ENCODE peak calls at places on chromosomes 11 and 22, in five cellular contexts. M is mammary epithelial cell, D is choroid plexus epithelial cell, Y is sigmoid colon, F is dorsolateral prefrontal cortex. G is an unnamed sample.

GRCh38 chr11:78808903-78809302 is 234.2 kb upstream of the NARS2 start:
- DNase-seq in M (no peak), Y (peak), D (no peak), F (no peak), G (no peak)

GRCh38 chr11:11408436-11409221 is 55.6 kb upstream of the CSNK2A3 start:
- DNase-seq in M (no peak), D (no peak), Y (no peak), F (no peak), G (no peak)

GRCh38 chr11:45021001-45021400 is 70.3 kb upstream of the TP53I11 start:
- DNase-seq in Y (no peak), D (peak), F (no peak), M (no peak), G (no peak)

GRCh38 chr11:95092549-95093324 is 3.1 kb downstream of the ENDOD1 start:
- DNase-seq in D (peak), M (peak), F (no peak), Y (no peak), G (no peak)

GRCh38 chr11:12079726-12080556 is 30.4 kb upstream of the MICAL2 start:
- DNase-seq in D (peak), F (no peak), M (peak), Y (peak), G (no peak)

GRCh38 chr11:68099474-68100405 is 21.4 kb downstream of the CHKA start:
- DNase-seq in F (no peak), Y (no peak), D (peak), M (no peak), G (no peak)

GRCh38 chr11:37861671-37862070 is 1263.6 kb upstream of the RAG2 start:
- DNase-seq in M (no peak), D (no peak), F (no peak), Y (no peak), G (no peak)

GRCh38 chr11:64245797-64246623 is 733 bp downstream of the PPP1R14B start:
- DNase-seq in Y (peak), M (peak), D (peak), F (no peak), G (peak)

GRCh38 chr11:110490886-110491285 is 61.1 kb downstream of the FDX1 start:
- DNase-seq in M (peak), Y (no peak), D (peak), F (no peak), G (no peak)

GRCh38 chr22:41447435-41448188 is 1.0 kb upstream of the TOB2 start:
- DNase-seq in M (peak), Y (peak), D (peak), F (peak), G (peak)

GRCh38 chr22:17842386-17842785 is 68.1 kb upstream of the BID start:
- DNase-seq in D (peak), M (no peak), F (no peak), Y (peak), G (no peak)

GRCh38 chr11:23353611-23354010 is 493.3 kb upstream of the CCDC179 start:
- DNase-seq in M (no peak), Y (no peak), F (no peak), D (no peak), G (no peak)

GRCh38 chr11:40338739-40339138 is 1120.7 kb downstream of the LRRC4C start:
- DNase-seq in F (no peak), M (peak), Y (no peak), D (peak), G (no peak)

GRCh38 chr11:73198677-73199076 is 19.4 kb upstream of the P2RY2 start:
- DNase-seq in M (no peak), D (no peak), F (no peak), Y (peak), G (no peak)

DNA sequence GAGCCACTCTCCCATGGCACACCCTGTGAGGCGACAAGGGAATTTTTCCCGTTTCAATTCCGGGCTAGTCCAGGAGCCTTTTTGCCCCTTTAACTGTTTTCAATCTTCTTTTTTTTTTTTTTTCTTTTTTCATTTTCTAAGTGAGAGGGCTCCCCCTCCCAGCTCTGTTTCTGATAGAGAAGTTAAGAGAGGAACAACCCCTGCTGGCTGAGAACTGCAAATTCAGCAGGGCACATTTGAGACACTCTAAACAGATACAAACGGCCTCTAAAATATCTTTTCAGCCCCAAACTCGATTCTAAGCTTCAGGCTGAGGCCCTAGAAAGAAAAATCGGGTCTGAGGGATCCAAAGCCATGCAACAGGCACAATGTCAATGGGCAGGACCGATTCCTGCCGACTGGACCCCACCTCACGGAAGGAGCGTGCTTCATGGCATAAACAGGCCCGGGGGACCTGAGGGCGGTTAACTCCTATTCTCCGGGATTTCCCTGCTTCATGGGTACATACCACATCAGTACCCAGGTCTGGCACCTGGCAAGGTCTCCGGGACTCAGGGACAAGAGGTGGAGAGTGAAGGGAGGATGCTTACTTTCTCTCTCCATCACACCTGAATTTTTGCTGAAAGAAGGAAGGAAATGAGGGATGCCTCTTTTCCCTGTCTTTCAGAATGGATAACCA is 627.5 kb downstream of the BUD13 start:
- DNase-seq in D (no peak), M (no peak), F (no peak), Y (no peak), G (no peak)
- TF ChIP-seq CTCF in D (no peak), M (peak), F (no peak), Y (no peak), G (no peak)

GRCh38 chr11:107609384-107610218 is 18.7 kb downstream of the ELMOD1 start:
- DNase-seq in D (no peak), M (no peak), Y (no peak), F (no peak), G (no peak)

GRCh38 chr11:107608809-107609208 is 17.9 kb downstream of the ELMOD1 start:
- DNase-seq in D (no peak), M (no peak), Y (no peak), F (no peak), G (no peak)

DNA sequence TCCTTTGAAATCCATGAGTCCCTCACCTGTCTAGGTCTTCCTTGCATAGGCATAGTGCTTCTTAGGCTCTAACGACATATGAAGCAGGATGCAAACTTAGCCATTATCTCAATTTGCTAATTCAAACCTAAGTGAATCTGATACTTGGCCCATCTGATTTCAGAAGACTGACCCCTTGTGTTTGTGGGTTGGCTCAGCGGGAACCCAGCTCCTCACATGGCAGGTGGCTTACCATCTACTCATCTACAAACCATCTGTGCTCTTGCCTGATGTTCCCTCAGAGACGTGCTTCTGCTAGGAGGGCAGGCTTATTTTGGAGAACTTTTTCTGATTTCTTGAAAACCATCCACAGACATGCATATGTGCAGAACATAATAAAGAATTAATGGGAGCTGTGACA is 15.2 kb downstream of the ELMOD1 start:
- DNase-seq in F (no peak), M (no peak), Y (no peak), D (no peak), G (no peak)
- TF ChIP-seq CTCF in F (no peak), M (peak), Y (no peak), D (peak), G (peak)

GRCh38 chr11:101914737-101915426 is at the start of gene CEP126:
- DNase-seq in M (peak), D (peak), F (peak), Y (peak), G (peak)
- TF ChIP-seq CTCF in M (peak), D (peak), F (peak), Y (peak), G (peak)

GRCh38 chr22:44085743-44086741 is 61.9 kb downstream of the PARVB start:
- DNase-seq in Y (peak), F (no peak), M (peak), D (peak), G (peak)
- TF ChIP-seq CTCF in Y (no peak), F (no peak), M (peak), D (peak), G (peak)

GRCh38 chr11:125685228-125685627 is 4.6 kb upstream of the ACRV1 start:
- DNase-seq in F (no peak), D (no peak), M (no peak), Y (no peak), G (no peak)
- TF ChIP-seq CTCF in F (no peak), D (no peak), M (no peak), Y (no peak), G (no peak)

GRCh38 chr11:118291453-118291852 is 13.1 kb upstream of the CD3E start:
- DNase-seq in F (no peak), M (peak), Y (no peak), D (peak), G (no peak)

GRCh38 chr11:118295199-118295598 is 9.3 kb upstream of the CD3E start:
- DNase-seq in M (no peak), Y (no peak), D (no peak), F (no peak), G (no peak)

GRCh38 chr11:118294053-118294452 is 10.5 kb upstream of the CD3E start:
- DNase-seq in D (no peak), Y (no peak), M (no peak), F (no peak), G (no peak)

GRCh38 chr11:118290923-118291322 is 13.6 kb upstream of the CD3E start:
- DNase-seq in Y (no peak), F (no peak), M (peak), D (peak), G (no peak)

GRCh38 chr11:118295834-118296454 is 8.6 kb upstream of the CD3E start:
- DNase-seq in F (no peak), Y (no peak), M (peak), D (peak), G (no peak)
- TF ChIP-seq CTCF in F (peak), Y (no peak), M (peak), D (peak), G (peak)

GRCh38 chr11:58186938-58187337 is 1.9 kb upstream of the OR9Q2 start:
- DNase-seq in Y (no peak), M (no peak), D (no peak), F (no peak), G (no peak)
- TF ChIP-seq CTCF in Y (no peak), M (no peak), D (no peak), F (no peak), G (no peak)

DNA sequence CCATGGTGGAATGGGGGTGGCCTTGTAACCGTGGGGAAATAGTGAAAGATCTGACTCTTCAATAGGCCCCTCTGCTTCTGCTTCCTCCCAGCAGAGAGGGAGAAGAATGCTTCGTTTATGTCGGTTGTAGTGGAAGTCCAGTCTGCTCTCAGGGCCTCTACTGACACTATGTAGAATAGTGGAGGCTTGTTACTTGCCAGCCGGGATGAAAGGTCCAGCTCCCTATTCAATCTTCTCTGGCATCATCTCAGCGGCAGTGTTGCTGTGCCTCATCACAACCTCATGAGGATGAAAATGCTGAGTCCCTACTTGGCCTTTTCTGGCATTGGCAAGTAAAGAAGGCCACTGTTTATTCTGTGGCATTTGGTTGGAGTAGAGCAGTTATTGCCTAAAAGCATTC is 820.9 kb upstream of the TENM4 start:
- DNase-seq in D (no peak), F (no peak), M (no peak), Y (no peak), G (no peak)
- TF ChIP-seq CTCF in D (no peak), F (no peak), M (no peak), Y (no peak), G (no peak)

GRCh38 chr11:101949846-101950245 is 33.5 kb upstream of the ANGPTL5 start:
- DNase-seq in F (no peak), Y (no peak), D (no peak), M (no peak), G (no peak)

GRCh38 chr11:101944896-101945295 is 28.6 kb upstream of the ANGPTL5 start:
- DNase-seq in M (no peak), D (no peak), F (no peak), Y (no peak), G (no peak)

DNA sequence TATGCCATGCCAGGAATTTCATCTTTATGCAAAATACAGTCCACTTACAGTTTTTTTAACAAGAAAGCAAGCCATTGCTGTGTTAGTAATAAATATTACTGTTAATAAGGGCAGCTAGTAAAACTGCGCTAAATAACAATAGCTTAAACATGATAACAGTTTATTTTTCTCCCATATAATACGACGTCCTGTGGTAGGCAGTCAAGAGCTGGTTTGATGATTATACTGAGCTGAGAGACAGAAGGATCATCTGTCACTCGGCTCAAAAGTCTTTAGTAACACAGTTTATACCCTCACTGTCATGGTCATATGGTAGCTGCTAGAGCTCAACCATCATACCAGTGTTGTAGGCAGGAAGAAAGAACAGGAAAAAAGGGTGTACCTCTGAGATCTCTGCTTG is 29.1 kb upstream of the ANGPTL5 start:
- DNase-seq in F (no peak), D (no peak), Y (no peak), M (no peak), G (no peak)
- TF ChIP-seq CTCF in F (no peak), D (no peak), Y (no peak), M (no peak), G (no peak)